ENCODE peak calls at places on chromosomes 2 and 18, in seven cellular contexts. D is GM19239; W is right cardiac atrium; N is A549; S is stimulated activated CD8-positive, alpha-beta memory T cell treated with anti-CD3 and anti-CD28 coated beads, Interleukin-15, amount 100 ng/mL, for 24 hours; O is EL; K is activated T-cell treated with anti-CD3 and anti-CD28 coated beads, Interleukin-2, amount 50 U/mL, for 1 hour. A is an unnamed sample.

GRCh38 chr18:24274822-24275221 is 122.8 kb downstream of the OSBPL1A start:
- DNase-seq in D (no peak), W (peak; percentile 64), N (no peak), S (no peak), O (no peak), K (no peak), A (no peak)

GRCh38 chr2:205685314-205686230 is 3.3 kb downstream of the NRP2 start:
- DNase-seq in D (no peak), W (peak; percentile 73), N (peak; percentile 48), S (no peak), O (peak; percentile 76), K (no peak), A (peak; percentile 78)

GRCh38 chr2:39570130-39570555 is 95.6 kb upstream of the TMEM178A start:
- DNase-seq in D (no peak), W (no peak), N (no peak), S (no peak), O (no peak), K (no peak), A (no peak)

GRCh38 chr18:57859314-57859713 is 56.2 kb upstream of the ATP8B1 start:
- DNase-seq in D (peak; percentile 40), W (no peak), N (peak; percentile 27), S (no peak), O (peak; percentile 51), K (no peak), A (peak; percentile 26)

GRCh38 chr2:237791977-237792727 is 6.4 kb upstream of the RBM44 start:
- DNase-seq in D (no peak), W (no peak), N (no peak), S (no peak), O (peak; percentile 11), K (no peak), A (peak; percentile 14)

GRCh38 chr2:233915133-233915532 is 2.0 kb upstream of the TRPM8 start:
- DNase-seq in D (no peak), W (no peak), N (peak; percentile 45), S (no peak), O (no peak), K (no peak), A (no peak)

GRCh38 chr2:43133708-43134570 is 92.5 kb downstream of the ZFP36L2 start:
- DNase-seq in D (no peak), W (peak; percentile 72), N (no peak), S (no peak), O (no peak), K (peak; percentile 85), A (no peak)

GRCh38 chr18:62802523-62802922 is 87.2 kb downstream of the PHLPP1 start:
- DNase-seq in D (no peak), W (no peak), N (no peak), S (no peak), O (no peak), K (no peak), A (no peak)

GRCh38 chr2:59622599-59623308 is 930.7 kb downstream of the BCL11A start:
- DNase-seq in D (no peak), W (no peak), N (no peak), S (no peak), O (no peak), K (no peak), A (no peak)

GRCh38 chr2:54457326-54458023 is 1.3 kb downstream of the SPTBN1 start:
- DNase-seq in D (no peak), W (peak; percentile 86), N (peak; percentile 39), S (no peak), O (peak; percentile 50), K (peak; percentile 24), A (peak; percentile 48)

GRCh38 chr2:88545118-88545517 is 82.1 kb downstream of the EIF2AK3 start:
- DNase-seq in D (no peak), W (no peak), N (peak; percentile 65), S (no peak), O (peak; percentile 67), K (no peak), A (peak; percentile 34)

GRCh38 chr18:22564036-22564435 is 146.3 kb upstream of the CTAGE1 start:
- DNase-seq in D (no peak), W (no peak), N (no peak), S (no peak), O (no peak), K (no peak), A (no peak)

GRCh38 chr2:32937602-32938450 is 8.9 kb upstream of the LTBP1 start:
- DNase-seq in D (no peak), W (no peak), N (no peak), S (no peak), O (no peak), K (no peak), A (peak; percentile 53)

GRCh38 chr18:11511434-11512095 is 97.8 kb upstream of the SLC35G4 start:
- DNase-seq in D (peak; percentile 31), W (no peak), N (no peak), S (no peak), O (no peak), K (no peak), A (no peak)

GRCh38 chr18:29594494-29594893 is 1417.6 kb upstream of the CDH2 start:
- DNase-seq in D (no peak), W (no peak), N (no peak), S (no peak), O (no peak), K (no peak), A (no peak)

GRCh38 chr18:76764296-76764901 is 58.0 kb upstream of the ZNF236 start:
- DNase-seq in D (no peak), W (no peak), N (no peak), S (no peak), O (no peak), K (no peak), A (no peak)

GRCh38 chr2:26946841-26947784 is 23.3 kb upstream of the MAPRE3 start:
- DNase-seq in D (no peak), W (peak; percentile 78), N (no peak), S (no peak), O (peak; percentile 51), K (no peak), A (peak; percentile 76)

A was measured in mesenchymal stem cell.